ENCODE peak calls at places on chromosomes 12 and 14, in ten cellular contexts. B is GM12878, D is H1, M is HepG2, E is stomach, J is tibial nerve, T is esophagus muscularis mucosa, N is suprapubic skin, Z is A549, W is transverse colon. V is an unnamed sample.

GRCh38 chr14:59028476-59029202 is 159.8 kb upstream of the DAAM1 start:
- DNase-seq in E (peak), T (no peak), D (peak), J (no peak), N (no peak), W (peak), Z (peak), M (peak), B (peak), V (peak)

GRCh38 chr14:58488550-58488949 is 61.0 kb downstream of the KIAA0586 start:
- DNase-seq in B (no peak), M (no peak), W (no peak), N (no peak), D (no peak), E (no peak), Z (no peak), J (no peak), T (no peak), V (no peak)

GRCh38 chr14:68404652-68405183 is 388.1 kb downstream of the ZFP36L1 start:
- DNase-seq in D (no peak), M (no peak), B (no peak), W (no peak), N (no peak), Z (no peak), E (no peak), T (no peak), J (no peak), V (no peak)

GRCh38 chr14:83764656-83765055 is 1765.3 kb upstream of the FLRT2 start:
- DNase-seq in E (no peak), D (no peak), J (no peak), Z (no peak), M (no peak), T (no peak), W (no peak), N (no peak), B (no peak), V (no peak)

GRCh38 chr14:40393143-40393542 is 960.9 kb upstream of the FBXO33 start:
- DNase-seq in M (no peak), D (no peak), N (no peak), Z (no peak), W (no peak), E (no peak), J (no peak), B (no peak), T (no peak), V (no peak)

GRCh38 chr14:71242237-71242748 is 335.0 kb downstream of the PCNX1 start:
- DNase-seq in J (no peak), M (no peak), T (no peak), W (no peak), B (no peak), D (no peak), Z (no peak), E (no peak), N (no peak), V (no peak)

GRCh38 chr14:69879175-69880047 is at the start of gene SMOC1:
- DNase-seq in W (peak), B (no peak), J (no peak), N (no peak), E (peak), Z (peak), T (no peak), M (peak), D (peak), V (peak)

GRCh38 chr14:45038865-45039264 is 45.1 kb upstream of the PRPF39 start:
- DNase-seq in J (no peak), Z (peak), M (no peak), E (no peak), D (no peak), B (no peak), T (no peak), N (no peak), W (no peak), V (no peak)

GRCh38 chr12:45259732-45260480 is 44.0 kb downstream of the ANO6 start:
- DNase-seq in N (no peak), B (no peak), J (no peak), Z (peak), D (no peak), M (peak), T (no peak), W (no peak), E (no peak), V (no peak)

GRCh38 chr12:62211510-62211909 is 48.7 kb upstream of the USP15 start:
- DNase-seq in B (no peak), W (no peak), N (no peak), J (no peak), D (no peak), Z (no peak), T (no peak), E (no peak), M (no peak), V (no peak)

GRCh38 chr14:29463727-29464370 is 463.8 kb downstream of the PRKD1 start:
- DNase-seq in Z (no peak), W (no peak), B (no peak), J (no peak), T (no peak), D (no peak), E (no peak), M (no peak), N (no peak), V (no peak)

GRCh38 chr14:69539631-69540410 is 34.9 kb downstream of the CCDC177 start:
- DNase-seq in E (peak), Z (peak), T (no peak), M (no peak), B (no peak), D (no peak), W (peak), N (no peak), J (no peak), V (no peak)

GRCh38 chr14:105204206-105204930 is 23.3 kb upstream of the NUDT14 start:
- DNase-seq in E (peak), T (no peak), J (no peak), B (no peak), Z (peak), M (no peak), N (no peak), D (no peak), W (peak), V (no peak)

GRCh38 chr12:2944401-2945047 is 14.7 kb upstream of the TEAD4 start:
- DNase-seq in J (no peak), E (peak), Z (peak), T (no peak), M (peak), D (peak), B (peak), N (no peak), W (peak), V (peak)

GRCh38 chr14:53549956-53550355 is 396.8 kb upstream of the DDHD1 start:
- DNase-seq in E (no peak), D (no peak), Z (no peak), W (no peak), B (no peak), T (no peak), M (no peak), N (no peak), J (no peak), V (no peak)

GRCh38 chr14:99462211-99462610 is 18.4 kb downstream of the SETD3 start:
- DNase-seq in M (no peak), W (no peak), J (no peak), B (no peak), D (no peak), E (no peak), N (no peak), Z (no peak), T (no peak), V (no peak)

GRCh38 chr14:36505193-36505815 is 14.7 kb downstream of the NKX2-1 start:
- DNase-seq in N (no peak), M (no peak), J (no peak), W (no peak), Z (no peak), D (no peak), B (no peak), E (no peak), T (no peak), V (no peak)

GRCh38 chr12:113186033-113186365 is 478 bp downstream of the RITA1 start:
- DNase-seq in N (no peak), B (no peak), W (no peak), T (no peak), E (no peak), M (peak), D (no peak), J (no peak), Z (peak), V (no peak)

GRCh38 chr12:100348657-100349454 is 8.0 kb upstream of the SLC17A8 start:
- DNase-seq in B (no peak), W (no peak), E (no peak), D (no peak), M (peak), N (no peak), Z (peak), J (no peak), T (no peak), V (no peak)

GRCh38 chr12:91422107-91422506 is 239.5 kb upstream of the DCN start:
- DNase-seq in D (no peak), Z (no peak), E (no peak), T (no peak), N (no peak), J (no peak), M (no peak), B (no peak), W (peak), V (no peak)

GRCh38 chr12:7905071-7905470 is 30.9 kb downstream of the SLC2A3 start:
- DNase-seq in Z (no peak), T (no peak), J (no peak), N (no peak), B (no peak), M (no peak), D (no peak), E (no peak), W (no peak), V (no peak)

GRCh38 chr14:74299061-74299545 is 3.6 kb downstream of the ABCD4 start:
- DNase-seq in J (no peak), W (no peak), Z (no peak), M (no peak), N (no peak), T (no peak), E (no peak), B (no peak), D (no peak), V (no peak)

GRCh38 chr12:122880155-122880605 is 15.7 kb downstream of the VPS37B start:
- DNase-seq in E (no peak), W (no peak), T (no peak), D (no peak), J (no peak), Z (no peak), B (no peak), N (no peak), M (no peak), V (no peak)

GRCh38 chr14:53035796-53036195 is 84.9 kb upstream of the FERMT2 start:
- DNase-seq in W (no peak), J (no peak), D (no peak), T (no peak), B (no peak), Z (no peak), M (no peak), E (no peak), N (no peak), V (no peak)

GRCh38 chr12:101795786-101796185 is 35.0 kb downstream of the GNPTAB start:
- DNase-seq in M (no peak), N (no peak), T (no peak), J (no peak), W (no peak), Z (no peak), D (no peak), B (no peak), E (no peak), V (no peak)

GRCh38 chr12:104687823-104688573 is 231.2 kb downstream of the CHST11 start:
- DNase-seq in Z (no peak), T (no peak), M (no peak), W (no peak), D (no peak), N (no peak), B (no peak), J (no peak), E (no peak), V (no peak)

GRCh38 chr12:18217981-18218380 is 43.3 kb upstream of the PIK3C2G start:
- DNase-seq in W (no peak), E (no peak), N (no peak), J (no peak), T (no peak), M (no peak), B (no peak), Z (no peak), D (no peak), V (no peak)

GRCh38 chr12:57474862-57475261 is 4.8 kb downstream of the ARHGAP9 start:
- DNase-seq in W (no peak), Z (no peak), M (no peak), D (no peak), J (no peak), B (no peak), T (no peak), N (no peak), E (no peak), V (no peak)

GRCh38 chr14:101196051-101196450 is 292.5 kb upstream of the RTL1 start:
- DNase-seq in D (no peak), Z (no peak), E (peak), W (no peak), T (peak), M (no peak), N (no peak), B (no peak), J (no peak), V (peak)

GRCh38 chr14:34110531-34110930 is 159.7 kb upstream of the EGLN3 start:
- DNase-seq in Z (no peak), J (no peak), W (no peak), T (no peak), E (no peak), D (no peak), M (no peak), B (no peak), N (no peak), V (no peak)

GRCh38 chr14:34113051-34113511 is 162.2 kb upstream of the EGLN3 start:
- DNase-seq in E (no peak), J (no peak), D (no peak), T (no peak), W (no peak), B (no peak), M (no peak), Z (peak), N (no peak), V (no peak)

GRCh38 chr14:34111505-34111904 is 160.6 kb upstream of the EGLN3 start:
- DNase-seq in N (no peak), J (no peak), D (no peak), T (no peak), W (no peak), B (no peak), E (no peak), Z (no peak), M (no peak), V (no peak)

GRCh38 chr14:34113991-34114390 is 163.1 kb upstream of the EGLN3 start:
- DNase-seq in E (no peak), Z (no peak), B (no peak), W (no peak), J (no peak), T (no peak), N (no peak), D (no peak), M (no peak), V (no peak)

DNA sequence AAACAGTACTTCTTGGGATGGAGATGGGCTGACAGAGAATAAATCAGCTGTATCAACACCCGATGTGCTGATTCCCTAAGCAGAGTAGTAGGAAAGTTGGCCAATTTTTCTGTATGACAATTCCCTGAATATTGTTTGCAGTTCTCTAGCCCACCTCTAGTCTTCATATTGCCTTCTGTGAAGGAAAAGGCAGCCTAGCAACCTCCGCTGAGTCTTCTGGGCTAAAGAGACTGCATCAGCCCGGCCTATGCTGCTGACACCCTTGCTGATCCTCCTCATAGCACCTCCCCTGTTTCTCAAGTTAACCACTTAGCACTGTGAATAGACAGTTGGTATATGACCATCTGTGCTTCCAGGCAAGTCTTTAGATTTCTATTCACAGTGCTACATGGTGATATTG is 161.1 kb upstream of the EGLN3 start:
- DNase-seq in B (no peak), E (no peak), W (no peak), T (no peak), Z (peak), N (no peak), J (no peak), D (no peak), M (no peak), V (no peak)
- TF ChIP-seq CTCF in B (peak), E (no peak), W (no peak), T (no peak), Z (no peak), N (no peak), J (no peak), D (no peak), M (no peak), V (no peak)

GRCh38 chr12:10031771-10032175 is 1.3 kb downstream of the CLEC9A start:
- DNase-seq in T (no peak), B (no peak), N (no peak), J (no peak), E (no peak), W (no peak), Z (peak), D (peak), M (no peak), V (no peak)

GRCh38 chr12:10031318-10031717 is 836 bp downstream of the CLEC9A start:
- DNase-seq in J (no peak), M (no peak), D (no peak), N (no peak), W (no peak), Z (peak), T (no peak), E (no peak), B (no peak), V (no peak)

GRCh38 chr12:10030446-10030845 is at the start of gene CLEC9A:
- DNase-seq in W (no peak), E (no peak), Z (no peak), J (no peak), M (no peak), D (no peak), N (no peak), B (no peak), T (no peak), V (no peak)

DNA sequence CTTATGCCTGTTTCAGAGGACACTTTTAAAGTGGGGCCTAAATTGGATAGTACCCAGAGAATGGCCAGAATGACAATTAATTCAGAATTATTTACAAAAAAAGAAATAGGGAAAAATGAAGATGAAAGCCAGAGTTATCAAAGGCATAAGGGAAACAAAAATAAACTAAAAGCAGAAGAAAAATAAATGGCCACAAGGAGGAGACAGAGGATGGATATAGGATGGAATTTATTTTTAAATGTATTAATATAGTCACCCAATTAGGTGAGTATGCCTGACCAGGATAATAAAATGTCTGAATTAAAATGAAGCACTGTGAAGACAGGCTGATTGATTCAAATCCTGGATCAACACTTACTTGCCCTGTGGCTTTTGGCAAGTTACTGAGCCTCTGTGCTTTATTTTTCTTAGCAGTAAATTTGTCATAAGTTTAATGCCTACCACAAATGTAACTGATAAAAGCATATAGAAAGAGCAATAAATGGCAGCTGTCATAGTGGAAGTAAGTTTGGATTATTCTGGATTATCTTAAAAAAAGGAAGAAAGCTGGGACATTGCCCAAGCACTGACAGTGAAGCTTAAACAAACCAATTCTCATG is 3.4 kb downstream of the CLEC9A start:
- DNase-seq in J (no peak), B (no peak), M (no peak), N (no peak), W (no peak), T (no peak), E (no peak), D (no peak), Z (no peak), V (no peak)
- TF ChIP-seq EP300 in J (no peak), B (no peak), M (no peak), N (no peak), W (no peak), T (no peak), E (no peak), D (no peak), Z (no peak), V (no peak)

DNA sequence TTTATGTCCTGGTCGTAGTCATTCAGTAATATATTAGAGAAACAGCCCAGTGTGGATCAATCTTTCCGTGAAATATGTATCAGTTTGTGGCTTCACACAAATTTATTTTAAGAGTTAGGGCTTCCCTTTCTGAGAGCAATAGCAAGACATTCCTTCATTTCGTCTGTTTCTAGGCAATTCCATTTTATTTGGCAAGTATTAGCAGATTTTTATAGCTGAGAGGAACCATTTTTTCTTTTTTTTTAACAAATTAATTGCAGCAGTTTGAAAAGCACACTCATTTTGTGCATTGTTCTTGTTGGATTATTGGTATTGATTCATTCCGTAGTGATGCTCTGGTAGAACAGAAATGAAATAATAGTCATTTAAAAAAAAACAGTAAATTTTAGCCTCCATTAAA is 132.9 kb downstream of the SRGAP1 start:
- DNase-seq in E (no peak), J (no peak), D (no peak), T (no peak), B (no peak), Z (no peak), N (no peak), W (no peak), M (no peak), V (no peak)
- H3K27ac ChIP-seq in E (no peak), J (no peak), D (no peak), T (no peak), B (no peak), Z (peak), N (no peak), W (no peak), M (no peak), V (no peak)

GRCh38 chr14:77124345-77125274 is 17.0 kb downstream of the ZDHHC22 start:
- DNase-seq in E (peak), T (no peak), Z (peak), B (no peak), D (no peak), M (no peak), W (peak), J (peak), N (no peak), V (peak)
- TF ChIP-seq CTCF in E (peak), T (peak), Z (peak), B (peak), D (peak), M (no peak), W (peak), J (peak), N (peak), V (peak)

DNA sequence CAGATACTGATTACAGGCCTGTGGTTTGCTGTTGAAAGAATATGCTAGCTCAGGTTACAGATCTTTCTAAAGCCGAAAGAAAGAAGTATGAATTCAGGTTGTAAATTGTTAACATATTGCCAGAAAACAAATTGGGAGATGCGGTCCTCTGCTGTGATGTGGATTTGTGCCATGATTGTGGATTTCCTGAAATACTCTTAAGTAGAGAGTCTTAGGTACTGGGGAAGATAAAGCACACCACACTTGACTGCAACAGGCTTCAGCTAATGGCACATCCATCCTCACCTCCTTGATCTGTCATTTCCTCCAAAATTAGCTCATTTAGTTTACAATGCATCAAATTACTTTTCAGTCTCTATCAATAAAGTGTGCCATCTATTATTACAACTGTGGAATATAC is 279.2 kb downstream of the SYT1 start:
- DNase-seq in D (no peak), M (no peak), J (no peak), W (no peak), T (no peak), N (no peak), B (no peak), E (no peak), Z (no peak), V (no peak)
- TF ChIP-seq EP300 in D (no peak), M (no peak), J (no peak), W (no peak), T (no peak), N (no peak), B (no peak), E (no peak), Z (no peak), V (no peak)

GRCh38 chr12:114405199-114405448 is 820 bp downstream of the TBX5 start:
- DNase-seq in B (no peak), M (no peak), E (no peak), J (no peak), Z (no peak), N (no peak), T (no peak), D (no peak), W (no peak), V (no peak)
- H3K27ac ChIP-seq in B (no peak), M (no peak), E (no peak), J (no peak), Z (no peak), N (peak), T (peak), D (no peak), W (no peak), V (no peak)